ENCODE peak calls at places on chromosomes 7 and 10, in seven cellular contexts. One of them, this sample, is unnamed.

GRCh38 chr7:104415700-104416099 is 87.3 kb downstream of the LHFPL3 start:
- DNase-seq in heart left ventricle: no peak
- DNase-seq in psoas muscle: no peak
- DNase-seq in transverse colon: no peak
- DNase-seq in tibial artery: no peak
- DNase-seq in body of pancreas: no peak
- DNase-seq in GM06990: no peak
- DNase-seq in this sample: no peak

GRCh38 chr7:26102176-26102575 is 49.8 kb upstream of the NFE2L3 start:
- DNase-seq in GM06990: no peak
- DNase-seq in tibial artery: no peak
- DNase-seq in heart left ventricle: no peak
- DNase-seq in psoas muscle: no peak
- DNase-seq in body of pancreas: no peak
- DNase-seq in transverse colon: no peak
- DNase-seq in this sample: no peak

GRCh38 chr10:80197972-80198591 is 7.3 kb downstream of the ANXA11 start:
- DNase-seq in body of pancreas: peak
- DNase-seq in heart left ventricle: peak
- DNase-seq in tibial artery: no peak
- DNase-seq in GM06990: no peak
- DNase-seq in psoas muscle: peak
- DNase-seq in transverse colon: no peak
- DNase-seq in this sample: no peak

GRCh38 chr7:151888079-151888673 is 11.3 kb upstream of the PRKAG2 start:
- DNase-seq in tibial artery: no peak
- DNase-seq in heart left ventricle: no peak
- DNase-seq in psoas muscle: no peak
- DNase-seq in body of pancreas: no peak
- DNase-seq in GM06990: no peak
- DNase-seq in transverse colon: no peak
- DNase-seq in this sample: no peak

GRCh38 chr7:125934539-125934938 is 1004.9 kb upstream of the POT1 start:
- DNase-seq in heart left ventricle: no peak
- DNase-seq in body of pancreas: peak
- DNase-seq in tibial artery: no peak
- DNase-seq in GM06990: no peak
- DNase-seq in psoas muscle: no peak
- DNase-seq in transverse colon: no peak
- DNase-seq in this sample: no peak

GRCh38 chr7:50209461-50210161 is 94.9 kb upstream of the IKZF1 start:
- DNase-seq in heart left ventricle: no peak
- DNase-seq in tibial artery: no peak
- DNase-seq in transverse colon: no peak
- DNase-seq in body of pancreas: no peak
- DNase-seq in GM06990: no peak
- DNase-seq in psoas muscle: no peak
- DNase-seq in this sample: no peak

GRCh38 chr7:28135760-28136159 is 44.8 kb downstream of the JAZF1 start:
- DNase-seq in psoas muscle: no peak
- DNase-seq in transverse colon: no peak
- DNase-seq in body of pancreas: no peak
- DNase-seq in heart left ventricle: no peak
- DNase-seq in tibial artery: no peak
- DNase-seq in GM06990: no peak
- DNase-seq in this sample: peak

GRCh38 chr10:130412317-130412716 is 276.1 kb downstream of the GLRX3 start:
- DNase-seq in heart left ventricle: no peak
- DNase-seq in transverse colon: no peak
- DNase-seq in GM06990: no peak
- DNase-seq in psoas muscle: no peak
- DNase-seq in tibial artery: no peak
- DNase-seq in body of pancreas: no peak
- DNase-seq in this sample: no peak

GRCh38 chr7:12674861-12675260 is 12.6 kb upstream of the ARL4A start:
- DNase-seq in heart left ventricle: no peak
- DNase-seq in body of pancreas: peak
- DNase-seq in transverse colon: peak
- DNase-seq in GM06990: no peak
- DNase-seq in tibial artery: no peak
- DNase-seq in psoas muscle: no peak
- DNase-seq in this sample: peak

GRCh38 chr10:31940839-31941653 is 12.4 kb upstream of the ARHGAP12 start:
- DNase-seq in body of pancreas: peak
- DNase-seq in heart left ventricle: no peak
- DNase-seq in GM06990: no peak
- DNase-seq in tibial artery: no peak
- DNase-seq in psoas muscle: peak
- DNase-seq in transverse colon: peak
- DNase-seq in this sample: peak

GRCh38 chr10:66917104-66917503 is 8.7 kb upstream of the LRRTM3 start:
- DNase-seq in transverse colon: no peak
- DNase-seq in heart left ventricle: no peak
- DNase-seq in psoas muscle: no peak
- DNase-seq in GM06990: no peak
- DNase-seq in tibial artery: no peak
- DNase-seq in body of pancreas: no peak
- DNase-seq in this sample: no peak

GRCh38 chr7:28433604-28434254 is 21.4 kb downstream of the CREB5 start:
- DNase-seq in GM06990: no peak
- DNase-seq in heart left ventricle: no peak
- DNase-seq in body of pancreas: peak
- DNase-seq in tibial artery: peak
- DNase-seq in psoas muscle: no peak
- DNase-seq in transverse colon: no peak
- DNase-seq in this sample: peak

GRCh38 chr10:62788861-62789467 is 15.6 kb upstream of the ADO start:
- DNase-seq in GM06990: no peak
- DNase-seq in transverse colon: no peak
- DNase-seq in tibial artery: no peak
- DNase-seq in psoas muscle: no peak
- DNase-seq in heart left ventricle: no peak
- DNase-seq in body of pancreas: no peak
- DNase-seq in this sample: peak

GRCh38 chr7:28986028-28986427 is 27.9 kb upstream of the TRIL start:
- DNase-seq in transverse colon: no peak
- DNase-seq in psoas muscle: no peak
- DNase-seq in tibial artery: no peak
- DNase-seq in GM06990: no peak
- DNase-seq in body of pancreas: no peak
- DNase-seq in heart left ventricle: peak
- DNase-seq in this sample: no peak

GRCh38 chr10:114647545-114648138 is 10.4 kb downstream of the ABLIM1 start:
- DNase-seq in GM06990: no peak
- DNase-seq in psoas muscle: no peak
- DNase-seq in transverse colon: no peak
- DNase-seq in heart left ventricle: no peak
- DNase-seq in tibial artery: no peak
- DNase-seq in body of pancreas: no peak
- DNase-seq in this sample: no peak

GRCh38 chr7:22477262-22477661 is 22.7 kb downstream of the STEAP1B start:
- DNase-seq in GM06990: no peak
- DNase-seq in heart left ventricle: no peak
- DNase-seq in tibial artery: no peak
- DNase-seq in transverse colon: no peak
- DNase-seq in body of pancreas: no peak
- DNase-seq in psoas muscle: no peak
- DNase-seq in this sample: no peak

GRCh38 chr10:83806716-83807115 is 332.6 kb upstream of the GHITM start:
- DNase-seq in transverse colon: no peak
- DNase-seq in GM06990: no peak
- DNase-seq in heart left ventricle: no peak
- DNase-seq in psoas muscle: no peak
- DNase-seq in tibial artery: no peak
- DNase-seq in body of pancreas: no peak
- DNase-seq in this sample: no peak

GRCh38 chr10:127576751-127577161 is 27.6 kb downstream of the NPS start:
- DNase-seq in heart left ventricle: no peak
- DNase-seq in tibial artery: no peak
- DNase-seq in body of pancreas: no peak
- DNase-seq in transverse colon: no peak
- DNase-seq in psoas muscle: no peak
- DNase-seq in GM06990: no peak
- DNase-seq in this sample: peak

GRCh38 chr10:69246036-69246435 is 25.9 kb downstream of the HKDC1 start:
- DNase-seq in heart left ventricle: no peak
- DNase-seq in psoas muscle: no peak
- DNase-seq in body of pancreas: no peak
- DNase-seq in transverse colon: no peak
- DNase-seq in GM06990: no peak
- DNase-seq in tibial artery: no peak
- DNase-seq in this sample: no peak

GRCh38 chr7:81600608-81601007 is 169.2 kb downstream of the HGF start:
- DNase-seq in GM06990: no peak
- DNase-seq in heart left ventricle: no peak
- DNase-seq in body of pancreas: no peak
- DNase-seq in psoas muscle: no peak
- DNase-seq in transverse colon: no peak
- DNase-seq in tibial artery: no peak
- DNase-seq in this sample: peak

GRCh38 chr7:70208236-70209063 is 610.2 kb downstream of the AUTS2 start:
- DNase-seq in transverse colon: no peak
- DNase-seq in tibial artery: no peak
- DNase-seq in GM06990: no peak
- DNase-seq in body of pancreas: no peak
- DNase-seq in heart left ventricle: no peak
- DNase-seq in psoas muscle: no peak
- DNase-seq in this sample: peak

GRCh38 chr10:78741541-78741940 is 327.2 kb upstream of the ZMIZ1 start:
- DNase-seq in transverse colon: no peak
- DNase-seq in heart left ventricle: no peak
- DNase-seq in body of pancreas: peak
- DNase-seq in GM06990: no peak
- DNase-seq in psoas muscle: no peak
- DNase-seq in tibial artery: no peak
- DNase-seq in this sample: peak

GRCh38 chr7:158185653-158186052 is 402.0 kb downstream of the PTPRN2 start:
- DNase-seq in transverse colon: no peak
- DNase-seq in psoas muscle: no peak
- DNase-seq in body of pancreas: no peak
- DNase-seq in tibial artery: no peak
- DNase-seq in GM06990: no peak
- DNase-seq in heart left ventricle: no peak
- DNase-seq in this sample: no peak

GRCh38 chr7:137957887-137958286 is 44.0 kb downstream of the CREB3L2 start:
- DNase-seq in transverse colon: no peak
- DNase-seq in GM06990: no peak
- DNase-seq in heart left ventricle: no peak
- DNase-seq in tibial artery: peak
- DNase-seq in psoas muscle: peak
- DNase-seq in body of pancreas: no peak
- DNase-seq in this sample: peak

GRCh38 chr10:125370578-125370977 is 210.2 kb upstream of the CTBP2 start:
- DNase-seq in body of pancreas: no peak
- DNase-seq in GM06990: no peak
- DNase-seq in transverse colon: no peak
- DNase-seq in psoas muscle: no peak
- DNase-seq in tibial artery: no peak
- DNase-seq in heart left ventricle: no peak
- DNase-seq in this sample: no peak
- TF ChIP-seq CTCF in body of pancreas: no peak
- TF ChIP-seq CTCF in GM06990: no peak
- TF ChIP-seq CTCF in transverse colon: no peak
- TF ChIP-seq CTCF in psoas muscle: no peak
- TF ChIP-seq CTCF in tibial artery: no peak
- TF ChIP-seq CTCF in heart left ventricle: no peak
- TF ChIP-seq CTCF in this sample: no peak

DNA sequence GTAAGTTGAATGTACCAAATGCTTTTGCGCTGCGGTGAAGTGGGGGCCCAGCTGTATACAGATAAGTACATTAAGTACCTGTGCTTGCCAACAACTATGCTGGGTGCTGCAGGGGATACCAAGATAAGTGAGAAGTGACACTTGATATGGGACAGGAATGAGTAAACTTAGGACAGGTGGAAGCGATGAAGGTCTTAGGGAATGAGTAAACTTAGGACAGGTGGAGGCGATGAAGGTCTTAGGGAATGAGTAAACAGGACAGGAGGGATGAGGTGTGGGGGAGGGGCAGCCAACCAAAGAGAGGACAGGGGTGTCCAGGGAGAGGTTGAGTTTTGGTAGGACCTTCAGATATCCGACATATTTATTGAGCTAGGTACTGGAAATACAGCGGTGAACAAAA is 1.4 kb downstream of the MDH2 start:
- DNase-seq in body of pancreas: no peak
- DNase-seq in transverse colon: no peak
- DNase-seq in heart left ventricle: no peak
- DNase-seq in GM06990: no peak
- DNase-seq in tibial artery: no peak
- DNase-seq in psoas muscle: no peak
- DNase-seq in this sample: no peak
- H3K4me3 ChIP-seq in body of pancreas: no peak
- H3K4me3 ChIP-seq in transverse colon: no peak
- H3K4me3 ChIP-seq in heart left ventricle: no peak
- H3K4me3 ChIP-seq in GM06990: peak
- H3K4me3 ChIP-seq in tibial artery: peak
- H3K4me3 ChIP-seq in psoas muscle: peak
- H3K4me3 ChIP-seq in this sample: peak

GRCh38 chr10:117165557-117166419 is 27.7 kb upstream of the VAX1 start:
- DNase-seq in body of pancreas: peak
- DNase-seq in transverse colon: peak
- DNase-seq in tibial artery: no peak
- DNase-seq in GM06990: no peak
- DNase-seq in heart left ventricle: peak
- DNase-seq in psoas muscle: peak
- DNase-seq in this sample: peak
- TF ChIP-seq CTCF in body of pancreas: peak
- TF ChIP-seq CTCF in transverse colon: peak
- TF ChIP-seq CTCF in tibial artery: peak
- TF ChIP-seq CTCF in GM06990: peak
- TF ChIP-seq CTCF in heart left ventricle: peak
- TF ChIP-seq CTCF in psoas muscle: peak
- TF ChIP-seq CTCF in this sample: peak

GRCh38 chr7:99918959-99919813 is at the start of gene TRIM4:
- DNase-seq in heart left ventricle: peak
- DNase-seq in transverse colon: peak
- DNase-seq in body of pancreas: peak
- DNase-seq in psoas muscle: peak
- DNase-seq in GM06990: peak
- DNase-seq in tibial artery: peak
- DNase-seq in this sample: peak
- H3K4me3 ChIP-seq in heart left ventricle: peak
- H3K4me3 ChIP-seq in transverse colon: peak
- H3K4me3 ChIP-seq in body of pancreas: peak
- H3K4me3 ChIP-seq in psoas muscle: peak
- H3K4me3 ChIP-seq in GM06990: peak
- H3K4me3 ChIP-seq in tibial artery: peak
- H3K4me3 ChIP-seq in this sample: peak

DNA sequence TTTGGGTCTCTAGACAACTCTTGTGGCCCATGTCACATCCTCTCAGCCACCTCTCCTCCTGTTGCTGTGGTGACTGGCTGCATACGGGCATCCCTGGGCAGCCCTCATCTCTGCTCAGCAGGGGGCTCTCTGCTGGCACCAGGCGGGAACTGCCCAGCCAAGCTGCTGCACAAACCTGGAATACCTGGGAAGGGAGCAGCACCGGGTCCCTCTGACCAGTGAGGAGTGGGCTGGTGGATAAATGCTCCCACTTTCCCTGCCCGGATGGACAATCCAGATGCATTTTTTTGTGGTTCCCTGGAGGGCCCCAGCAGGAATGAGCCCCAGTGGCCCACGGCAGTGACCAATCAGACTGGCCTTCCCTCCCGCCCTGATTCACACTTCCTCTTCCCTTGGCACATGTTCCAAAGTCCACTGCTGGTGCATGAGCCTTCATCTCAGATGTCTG is 21.9 kb downstream of the GRID1 start:
- DNase-seq in tibial artery: no peak
- DNase-seq in psoas muscle: no peak
- DNase-seq in body of pancreas: no peak
- DNase-seq in heart left ventricle: peak
- DNase-seq in transverse colon: no peak
- DNase-seq in GM06990: no peak
- DNase-seq in this sample: no peak
- TF ChIP-seq CTCF in tibial artery: no peak
- TF ChIP-seq CTCF in psoas muscle: no peak
- TF ChIP-seq CTCF in body of pancreas: no peak
- TF ChIP-seq CTCF in heart left ventricle: no peak
- TF ChIP-seq CTCF in transverse colon: no peak
- TF ChIP-seq CTCF in GM06990: no peak
- TF ChIP-seq CTCF in this sample: no peak